ENCODE peak calls at places on chromosomes 4 and X, in seven cellular contexts. Z is HepG2, Q is NB4, N is A549, V is ovary, E is endothelial cell of umbilical vein, C is suprapubic skin. F is an unnamed sample.

GRCh38 chr4:155569960-155570515 is 96.6 kb upstream of the GUCY1A1 start:
- DNase-seq in Z (no peak), Q (no peak), N (no peak), V (no peak), E (peak; percentile 18), C (no peak), F (no peak)

GRCh38 chr4:67746797-67747495 is 7.2 kb downstream of the GNRHR start:
- DNase-seq in Z (peak; percentile 7), Q (peak; percentile 48), N (peak; percentile 23), V (no peak), E (peak; percentile 52), C (no peak), F (no peak)

GRCh38 chr4:88865466-88865865 is 167.8 kb upstream of the NAP1L5 start:
- DNase-seq in Z (no peak), Q (no peak), N (no peak), V (no peak), E (no peak), C (no peak), F (no peak)

GRCh38 chr4:2060578-2061207 is 1.6 kb downstream of the NAT8L start:
- DNase-seq in Z (no peak), Q (no peak), N (no peak), V (peak; percentile 27), E (no peak), C (no peak), F (no peak)

GRCh38 chrX:109632906-109633504 is 8.0 kb upstream of the KCNE5 start:
- DNase-seq in Z (no peak), Q (peak; percentile 11), N (peak; percentile 20), V (no peak), E (peak; percentile 28), C (no peak), F (no peak)

GRCh38 chr4:113141901-113142346 is 92.5 kb downstream of the ANK2 start:
- DNase-seq in Z (peak; percentile 98), Q (no peak), N (peak; percentile 30), V (no peak), E (no peak), C (no peak), F (peak; percentile 6)

GRCh38 chr4:151167561-151167960 is 68.1 kb downstream of the RPS3A start:
- DNase-seq in Z (no peak), Q (no peak), N (no peak), V (no peak), E (no peak), C (no peak), F (no peak)

GRCh38 chr4:139606600-139607301 is 50.7 kb upstream of the SETD7 start:
- DNase-seq in Z (no peak), Q (no peak), N (peak; percentile 86), V (no peak), E (no peak), C (no peak), F (no peak)

GRCh38 chrX:2484721-2485459 is 15.9 kb downstream of the DHRSX start:
- DNase-seq in Z (no peak), Q (no peak), N (no peak), V (peak; percentile 66), E (no peak), C (no peak), F (no peak)

GRCh38 chrX:20521245-20521644 is 254.5 kb upstream of the RPS6KA3 start:
- DNase-seq in Z (no peak), Q (no peak), N (peak; percentile 48), V (no peak), E (no peak), C (no peak), F (no peak)

GRCh38 chr4:56909083-56909981 is 1.6 kb downstream of the REST start:
- DNase-seq in Z (peak; percentile 28), Q (peak; percentile 84), N (peak; percentile 33), V (no peak), E (peak; percentile 64), C (peak; percentile 73), F (peak; percentile 38)

GRCh38 chr4:17788956-17789355 is 7.5 kb upstream of the FAM184B start:
- DNase-seq in Z (no peak), Q (no peak), N (no peak), V (no peak), E (no peak), C (no peak), F (no peak)

GRCh38 chr4:103032575-103032974 is 13.1 kb upstream of the SLC9B1 start:
- DNase-seq in Z (peak; percentile 52), Q (peak; percentile 75), N (peak; percentile 56), V (no peak), E (peak; percentile 6), C (no peak), F (no peak)

GRCh38 chr4:123463869-123464268 is 67.3 kb downstream of the SPRY1 start:
- DNase-seq in Z (no peak), Q (no peak), N (no peak), V (no peak), E (no peak), C (no peak), F (no peak)

GRCh38 chr4:164771088-164771487 is 17.2 kb downstream of the SMIM31 start:
- DNase-seq in Z (no peak), Q (no peak), N (no peak), V (no peak), E (no peak), C (no peak), F (no peak)

GRCh38 chr4:122309988-122310626 is 68.7 kb upstream of the ADAD1 start:
- DNase-seq in Z (peak; percentile 11), Q (peak; percentile 17), N (no peak), V (no peak), E (no peak), C (no peak), F (no peak)

GRCh38 chr4:6972911-6973310 is 63.3 kb downstream of the TBC1D14 start:
- DNase-seq in Z (no peak), Q (no peak), N (no peak), V (no peak), E (no peak), C (no peak), F (no peak)

GRCh38 chrX:42269186-42269585 is 345.8 kb upstream of the CASK start:
- DNase-seq in Z (no peak), Q (peak; percentile 30), N (no peak), V (no peak), E (no peak), C (no peak), F (no peak)

GRCh38 chrX:93875621-93876282 is 201.7 kb downstream of the FAM133A start:
- DNase-seq in Z (no peak), Q (no peak), N (no peak), V (no peak), E (peak; percentile 11), C (no peak), F (no peak)

GRCh38 chr4:154982187-154983047 is 201.3 kb downstream of the RBM46 start:
- DNase-seq in Z (peak; percentile 32), Q (peak; percentile 48), N (peak; percentile 43), V (peak; percentile 51), E (peak; percentile 61), C (no peak), F (peak; percentile 17)

GRCh38 chrX:53280316-53280702 is 1.1 kb downstream of the IQSEC2 start:
- DNase-seq in Z (no peak), Q (no peak), N (no peak), V (no peak), E (no peak), C (no peak), F (no peak)

GRCh38 chr4:78781086-78781630 is 5.0 kb downstream of the BMP2K start:
- DNase-seq in Z (no peak), Q (no peak), N (no peak), V (no peak), E (no peak), C (no peak), F (no peak)
- TF ChIP-seq POLR2A in Z (no peak), Q (no peak), N (no peak), V (no peak), E (no peak), C (no peak), F (no peak)

DNA sequence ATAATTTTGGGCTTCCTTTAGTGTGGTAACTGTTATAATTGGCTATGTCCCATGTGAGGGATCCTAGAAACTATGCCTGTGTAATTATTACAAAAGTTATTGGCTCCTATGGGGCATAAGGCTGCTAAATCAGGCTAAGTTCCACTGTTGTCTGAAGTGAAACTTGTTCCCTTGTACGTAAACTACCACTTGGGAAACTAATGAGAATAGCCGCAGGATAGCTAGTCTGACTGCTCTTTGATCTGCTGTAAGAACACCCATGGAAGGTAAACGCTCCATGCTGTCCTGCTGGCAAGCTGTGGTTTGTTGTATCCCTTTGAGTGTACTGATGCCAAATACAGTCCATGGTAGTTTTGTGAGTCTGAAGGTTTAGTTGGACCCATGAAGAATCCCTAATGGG is 9.3 kb upstream of the MAOA start:
- DNase-seq in Z (no peak), Q (no peak), N (no peak), V (no peak), E (no peak), C (no peak), F (no peak)
- TF ChIP-seq CTCF in Z (no peak), Q (no peak), N (no peak), V (no peak), E (no peak), C (no peak), F (no peak)

GRCh38 chrX:107119281-107119680 is 659 bp upstream of the RBM41 start:
- DNase-seq in Z (no peak), Q (no peak), N (no peak), V (no peak), E (no peak), C (no peak), F (no peak)

GRCh38 chrX:107117993-107118321 is 665 bp downstream of the RBM41 start:
- DNase-seq in Z (no peak), Q (peak; percentile 54), N (no peak), V (no peak), E (peak; percentile 10), C (no peak), F (no peak)

GRCh38 chrX:107123750-107124149 is 5.1 kb upstream of the RBM41 start:
- DNase-seq in Z (no peak), Q (no peak), N (no peak), V (no peak), E (no peak), C (no peak), F (no peak)

DNA sequence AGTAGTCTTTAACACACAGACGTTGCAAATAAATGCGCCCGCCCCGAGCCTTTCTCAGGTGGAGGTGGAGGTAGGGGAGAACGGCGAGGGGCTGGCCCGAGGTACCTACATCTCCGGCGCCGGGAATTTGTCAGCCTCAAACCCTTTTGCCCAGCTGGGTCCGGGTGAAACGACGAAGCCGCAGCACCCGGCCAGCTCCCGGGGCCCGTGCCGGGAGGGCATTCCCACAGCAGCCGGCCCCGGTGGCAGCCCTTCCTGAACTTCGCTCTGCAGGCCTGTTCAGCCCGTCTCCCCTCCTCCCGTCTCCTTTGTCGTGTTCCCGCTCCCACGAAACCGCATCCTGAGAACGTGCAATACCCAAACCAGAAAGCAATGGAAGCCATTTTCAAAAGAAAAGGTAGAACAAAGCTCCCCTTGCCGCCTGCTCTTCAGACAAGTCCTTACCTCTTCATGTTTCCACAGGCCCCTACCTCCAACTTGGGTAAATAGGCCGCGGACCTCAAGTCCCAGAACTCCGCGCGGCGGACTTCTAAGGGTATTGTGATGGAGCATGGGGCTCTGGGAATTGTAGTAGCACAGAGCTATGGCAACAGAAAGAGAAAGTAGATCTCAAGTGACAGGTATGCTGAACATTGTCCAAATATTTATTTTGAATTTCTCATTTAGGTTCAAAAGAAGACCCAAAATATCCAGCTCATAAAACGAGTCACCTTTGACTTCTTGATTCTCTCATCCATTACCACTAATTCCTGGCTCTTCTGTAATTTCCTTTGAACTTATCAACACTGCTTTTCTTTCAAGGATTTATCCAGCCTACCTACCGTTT is at the start of gene RBM41:
- DNase-seq in Z (peak; percentile 81), Q (peak; percentile 85), N (peak; percentile 85), V (peak; percentile 60), E (peak; percentile 83), C (peak; percentile 73), F (peak; percentile 82)
- TF ChIP-seq POLR2A in Z (peak; percentile 60), Q (no peak), N (peak; percentile 9), V (no peak), E (no peak), C (no peak), F (no peak)

GRCh38 chr4:77158487-77158861 is 1.5 kb downstream of the CCNG2 start:
- DNase-seq in Z (no peak), Q (no peak), N (no peak), V (no peak), E (no peak), C (no peak), F (no peak)
- TF ChIP-seq CTCF in Z (no peak), Q (no peak), N (no peak), V (no peak), E (no peak), C (no peak), F (no peak)